ENCODE peak calls at places on chromosomes 4 and X, in seven cellular contexts. One of them, this sample, is unnamed. For H3K79me1, the result is how much of the 10 kb centered on the place peaks cover.

GRCh38 chrX:112841114-112841819 is 636 bp upstream of the AMOT start:
- DNase-seq in neuronal stem cell: peak
- DNase-seq in H9: peak
- DNase-seq in H1: peak
- DNase-seq in mesenchymal stem cell: peak
- DNase-seq in IMR-90: peak
- DNase-seq in trophoblast cell: peak
- DNase-seq in this sample: peak

GRCh38 chrX:21745756-21746155 is 12.2 kb downstream of the SMPX start:
- DNase-seq in IMR-90: peak
- DNase-seq in mesenchymal stem cell: peak
- DNase-seq in neuronal stem cell: no peak
- DNase-seq in H1: no peak
- DNase-seq in H9: no peak
- DNase-seq in trophoblast cell: peak
- DNase-seq in this sample: peak

GRCh38 chr4:176193898-176194297 is 1.5 kb downstream of the SPATA4 start:
- DNase-seq in H9: no peak
- DNase-seq in IMR-90: peak
- DNase-seq in mesenchymal stem cell: peak
- DNase-seq in trophoblast cell: peak
- DNase-seq in neuronal stem cell: no peak
- DNase-seq in H1: no peak
- DNase-seq in this sample: no peak

GRCh38 chrX:118652717-118653116 is 74.7 kb upstream of the IL13RA1 start:
- DNase-seq in IMR-90: peak
- DNase-seq in H1: no peak
- DNase-seq in trophoblast cell: peak
- DNase-seq in neuronal stem cell: no peak
- DNase-seq in H9: no peak
- DNase-seq in mesenchymal stem cell: no peak
- DNase-seq in this sample: no peak

GRCh38 chr4:112604590-112604989 is 32.1 kb downstream of the ZGRF1 start:
- DNase-seq in neuronal stem cell: peak
- DNase-seq in IMR-90: peak
- DNase-seq in trophoblast cell: peak
- DNase-seq in mesenchymal stem cell: peak
- DNase-seq in H9: no peak
- DNase-seq in H1: peak
- DNase-seq in this sample: peak

GRCh38 chr4:151600432-151600831 is 160.4 kb downstream of the GATB start:
- DNase-seq in H9: no peak
- DNase-seq in H1: no peak
- DNase-seq in trophoblast cell: peak
- DNase-seq in IMR-90: peak
- DNase-seq in mesenchymal stem cell: no peak
- DNase-seq in neuronal stem cell: no peak
- DNase-seq in this sample: no peak

GRCh38 chr4:99801005-99801699 is 15.5 kb upstream of the DAPP1 start:
- DNase-seq in IMR-90: no peak
- DNase-seq in mesenchymal stem cell: no peak
- DNase-seq in H9: no peak
- DNase-seq in neuronal stem cell: no peak
- DNase-seq in H1: no peak
- DNase-seq in trophoblast cell: peak
- DNase-seq in this sample: no peak

GRCh38 chrX:23901805-23902204 is 5.9 kb downstream of the APOO start:
- DNase-seq in IMR-90: peak
- DNase-seq in H1: no peak
- DNase-seq in trophoblast cell: peak
- DNase-seq in neuronal stem cell: peak
- DNase-seq in H9: peak
- DNase-seq in mesenchymal stem cell: peak
- DNase-seq in this sample: peak

GRCh38 chrX:123685273-123685672 is 47.6 kb downstream of the THOC2 start:
- DNase-seq in H9: no peak
- DNase-seq in neuronal stem cell: no peak
- DNase-seq in IMR-90: no peak
- DNase-seq in mesenchymal stem cell: no peak
- DNase-seq in trophoblast cell: no peak
- DNase-seq in H1: no peak
- DNase-seq in this sample: no peak

GRCh38 chrX:33434256-33435092 is 223.1 kb upstream of the DMD start:
- DNase-seq in H9: peak
- DNase-seq in mesenchymal stem cell: peak
- DNase-seq in neuronal stem cell: peak
- DNase-seq in trophoblast cell: peak
- DNase-seq in IMR-90: peak
- DNase-seq in H1: peak
- DNase-seq in this sample: peak

GRCh38 chr4:6449746-6450369 is 22.6 kb downstream of the PPP2R2C start:
- DNase-seq in trophoblast cell: no peak
- DNase-seq in H9: no peak
- DNase-seq in mesenchymal stem cell: no peak
- DNase-seq in IMR-90: no peak
- DNase-seq in H1: no peak
- DNase-seq in neuronal stem cell: no peak
- DNase-seq in this sample: no peak

GRCh38 chrX:11376163-11376562 is 83.0 kb downstream of the AMELX start:
- DNase-seq in IMR-90: no peak
- DNase-seq in H1: no peak
- DNase-seq in neuronal stem cell: no peak
- DNase-seq in mesenchymal stem cell: no peak
- DNase-seq in H9: no peak
- DNase-seq in trophoblast cell: no peak
- DNase-seq in this sample: no peak

GRCh38 chr4:40448875-40449274 is 113.7 kb downstream of the CHRNA9 start:
- DNase-seq in IMR-90: no peak
- DNase-seq in H1: no peak
- DNase-seq in neuronal stem cell: no peak
- DNase-seq in H9: no peak
- DNase-seq in mesenchymal stem cell: no peak
- DNase-seq in trophoblast cell: no peak
- DNase-seq in this sample: no peak

GRCh38 chr4:175916636-175917351 is 104.7 kb upstream of the GPM6A start:
- DNase-seq in H1: no peak
- DNase-seq in IMR-90: no peak
- DNase-seq in neuronal stem cell: no peak
- DNase-seq in H9: no peak
- DNase-seq in trophoblast cell: no peak
- DNase-seq in mesenchymal stem cell: no peak
- DNase-seq in this sample: no peak

GRCh38 chr4:101346562-101347266 is 612 bp downstream of the PPP3CA start:
- DNase-seq in neuronal stem cell: peak
- DNase-seq in mesenchymal stem cell: peak
- DNase-seq in IMR-90: peak
- DNase-seq in H9: peak
- DNase-seq in trophoblast cell: peak
- DNase-seq in H1: no peak
- DNase-seq in this sample: peak

GRCh38 chr4:140239311-140239710 is 85.3 kb upstream of the MAML3 start:
- DNase-seq in mesenchymal stem cell: no peak
- DNase-seq in IMR-90: no peak
- DNase-seq in H1: no peak
- DNase-seq in neuronal stem cell: no peak
- DNase-seq in trophoblast cell: peak
- DNase-seq in H9: no peak
- DNase-seq in this sample: no peak

GRCh38 chrX:133810925-133811324 is 174.5 kb downstream of the GPC3 start:
- DNase-seq in mesenchymal stem cell: no peak
- DNase-seq in H9: no peak
- DNase-seq in neuronal stem cell: no peak
- DNase-seq in trophoblast cell: no peak
- DNase-seq in IMR-90: no peak
- DNase-seq in H1: no peak
- DNase-seq in this sample: no peak

GRCh38 chrX:10190367-10190766 is 33.6 kb downstream of the CLCN4 start:
- DNase-seq in IMR-90: peak
- DNase-seq in trophoblast cell: peak
- DNase-seq in neuronal stem cell: no peak
- DNase-seq in mesenchymal stem cell: peak
- DNase-seq in H1: no peak
- DNase-seq in H9: no peak
- DNase-seq in this sample: peak

GRCh38 chrX:49664824-49665223 is 31.0 kb downstream of the PAGE1 start:
- DNase-seq in neuronal stem cell: no peak
- DNase-seq in H1: no peak
- DNase-seq in trophoblast cell: no peak
- DNase-seq in H9: no peak
- DNase-seq in mesenchymal stem cell: no peak
- DNase-seq in IMR-90: no peak
- DNase-seq in this sample: no peak

GRCh38 chrX:15815779-15816452 is 25.6 kb downstream of the ZRSR2 start:
- DNase-seq in H1: no peak
- DNase-seq in neuronal stem cell: peak
- DNase-seq in IMR-90: peak
- DNase-seq in H9: peak
- DNase-seq in mesenchymal stem cell: peak
- DNase-seq in trophoblast cell: peak
- DNase-seq in this sample: peak

GRCh38 chr4:83189631-83190136 is 75.2 kb upstream of the PLAC8 start:
- DNase-seq in IMR-90: no peak
- DNase-seq in neuronal stem cell: peak
- DNase-seq in H1: no peak
- DNase-seq in trophoblast cell: peak
- DNase-seq in H9: peak
- DNase-seq in mesenchymal stem cell: no peak
- DNase-seq in this sample: no peak

GRCh38 chrX:133265331-133265730 is 47.2 kb upstream of the TFDP3 start:
- DNase-seq in H1: peak
- DNase-seq in IMR-90: no peak
- DNase-seq in trophoblast cell: peak
- DNase-seq in neuronal stem cell: peak
- DNase-seq in H9: peak
- DNase-seq in mesenchymal stem cell: peak
- DNase-seq in this sample: peak

GRCh38 chrX:132737743-132738142 is 220.7 kb downstream of the HS6ST2 start:
- DNase-seq in neuronal stem cell: no peak
- DNase-seq in H9: no peak
- DNase-seq in IMR-90: no peak
- DNase-seq in trophoblast cell: no peak
- DNase-seq in H1: no peak
- DNase-seq in mesenchymal stem cell: no peak
- DNase-seq in this sample: no peak

GRCh38 chr4:3799496-3799895 is 33.3 kb downstream of the ADRA2C start:
- DNase-seq in mesenchymal stem cell: no peak
- DNase-seq in trophoblast cell: no peak
- DNase-seq in H9: no peak
- DNase-seq in IMR-90: no peak
- DNase-seq in neuronal stem cell: no peak
- DNase-seq in H1: no peak
- DNase-seq in this sample: no peak
- H3K79me1 ChIP-seq in mesenchymal stem cell: under half
- H3K79me1 ChIP-seq in trophoblast cell: under half
- H3K79me1 ChIP-seq in H9: under half
- H3K79me1 ChIP-seq in IMR-90: under half
- H3K79me1 ChIP-seq in neuronal stem cell: under half
- H3K79me1 ChIP-seq in H1: under half
- H3K79me1 ChIP-seq in this sample: under half

DNA sequence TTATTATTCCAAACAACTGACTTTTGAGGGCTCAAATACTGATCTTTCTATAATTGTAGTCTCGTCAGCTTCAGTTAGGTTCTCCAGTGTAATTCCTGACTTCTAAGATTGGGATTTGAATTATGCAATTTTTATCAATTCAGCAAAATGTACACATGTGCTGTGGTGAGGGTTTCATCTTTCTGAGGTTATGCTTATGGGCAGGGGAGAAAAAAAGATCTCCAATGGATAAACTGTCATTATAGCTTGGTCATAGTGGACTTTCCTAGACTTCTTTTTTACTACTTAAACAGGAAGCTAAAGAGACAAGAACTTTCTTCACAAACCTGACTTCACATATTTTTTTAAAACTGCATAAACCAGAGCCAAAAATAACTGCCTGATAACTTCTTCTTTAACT is 21.7 kb upstream of the SPP1 start:
- DNase-seq in IMR-90: no peak
- DNase-seq in trophoblast cell: no peak
- DNase-seq in H9: no peak
- DNase-seq in mesenchymal stem cell: no peak
- DNase-seq in H1: no peak
- DNase-seq in neuronal stem cell: no peak
- DNase-seq in this sample: no peak
- H3K4ac ChIP-seq in IMR-90: no peak
- H3K4ac ChIP-seq in trophoblast cell: no peak
- H3K4ac ChIP-seq in H9: no peak
- H3K4ac ChIP-seq in mesenchymal stem cell: no peak
- H3K4ac ChIP-seq in H1: no peak
- H3K4ac ChIP-seq in neuronal stem cell: no peak
- H3K4ac ChIP-seq in this sample: no peak

GRCh38 chr4:118213101-118213500 is 139.7 kb downstream of the PRSS12 start:
- DNase-seq in neuronal stem cell: no peak
- DNase-seq in H9: no peak
- DNase-seq in IMR-90: no peak
- DNase-seq in H1: no peak
- DNase-seq in trophoblast cell: no peak
- DNase-seq in mesenchymal stem cell: no peak
- DNase-seq in this sample: no peak
- H3K18ac ChIP-seq in neuronal stem cell: no peak
- H3K18ac ChIP-seq in H9: no peak
- H3K18ac ChIP-seq in IMR-90: no peak
- H3K18ac ChIP-seq in H1: no peak
- H3K18ac ChIP-seq in trophoblast cell: no peak
- H3K18ac ChIP-seq in mesenchymal stem cell: no peak
- H3K18ac ChIP-seq in this sample: no peak

GRCh38 chr4:81408341-81408740 is 63.4 kb downstream of the RASGEF1B start:
- DNase-seq in mesenchymal stem cell: no peak
- DNase-seq in IMR-90: no peak
- DNase-seq in neuronal stem cell: no peak
- DNase-seq in H9: no peak
- DNase-seq in H1: no peak
- DNase-seq in trophoblast cell: no peak
- DNase-seq in this sample: no peak

GRCh38 chr4:81405900-81406401 is 65.8 kb downstream of the RASGEF1B start:
- DNase-seq in H9: no peak
- DNase-seq in trophoblast cell: peak
- DNase-seq in H1: no peak
- DNase-seq in IMR-90: peak
- DNase-seq in mesenchymal stem cell: peak
- DNase-seq in neuronal stem cell: peak
- DNase-seq in this sample: peak

GRCh38 chr4:81407726-81408125 is 64.0 kb downstream of the RASGEF1B start:
- DNase-seq in trophoblast cell: peak
- DNase-seq in IMR-90: no peak
- DNase-seq in H9: no peak
- DNase-seq in mesenchymal stem cell: no peak
- DNase-seq in H1: no peak
- DNase-seq in neuronal stem cell: no peak
- DNase-seq in this sample: no peak

GRCh38 chr4:81409836-81410235 is 61.9 kb downstream of the RASGEF1B start:
- DNase-seq in trophoblast cell: no peak
- DNase-seq in H1: no peak
- DNase-seq in H9: no peak
- DNase-seq in mesenchymal stem cell: no peak
- DNase-seq in IMR-90: no peak
- DNase-seq in neuronal stem cell: no peak
- DNase-seq in this sample: no peak

DNA sequence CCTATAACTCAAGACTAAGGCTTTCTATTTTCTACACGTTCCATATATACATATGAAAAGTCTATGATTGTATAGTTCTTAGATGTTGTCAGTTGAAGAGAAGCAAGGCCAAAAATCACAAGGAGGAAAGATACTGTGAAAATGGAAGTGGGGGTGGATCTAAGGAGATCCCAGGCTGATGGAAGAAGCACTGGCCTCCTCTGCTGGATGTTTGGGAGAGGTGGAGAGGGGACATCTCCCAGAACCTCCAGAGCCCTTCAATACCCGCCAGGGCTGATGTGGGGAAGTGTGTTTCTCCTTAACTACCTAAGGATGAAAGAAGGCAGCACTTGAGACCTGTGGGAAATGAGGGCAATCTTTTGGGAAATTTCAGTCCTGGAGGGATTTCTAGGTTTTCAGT is 67.4 kb downstream of the RASGEF1B start:
- DNase-seq in trophoblast cell: no peak
- DNase-seq in H9: no peak
- DNase-seq in neuronal stem cell: no peak
- DNase-seq in IMR-90: peak
- DNase-seq in H1: no peak
- DNase-seq in mesenchymal stem cell: no peak
- DNase-seq in this sample: peak
- H3K79me1 ChIP-seq in trophoblast cell: under half
- H3K79me1 ChIP-seq in H9: under half
- H3K79me1 ChIP-seq in neuronal stem cell: under half
- H3K79me1 ChIP-seq in IMR-90: under half
- H3K79me1 ChIP-seq in H1: under half
- H3K79me1 ChIP-seq in mesenchymal stem cell: under half
- H3K79me1 ChIP-seq in this sample: under half

This sample was measured in mesendoderm.